ENCODE peak calls at places on chromosomes 12 and 14, in ten cellular contexts. One of them, this sample, is unnamed.
A peak's percentile ranks its signal among the peaks of the same experiment; 100 is the strongest.

GRCh38 chr12:103930787-103931536 is 752 bp downstream of the HSP90B1 start:
- DNase-seq in activated gamma-delta T cell treated with anti-CD3 and anti-CD28 coated beads, Interleukin-2, amount 50 U/mL, for 16 hours: no peak
- DNase-seq in IMR-90: peak; percentile 30
- DNase-seq in T-cell: no peak
- DNase-seq in AG09319: no peak
- DNase-seq in DMS153: no peak
- DNase-seq in activated T-cell treated with anti-CD3 and anti-CD28 coated beads for 1 hour: peak; percentile 4
- DNase-seq in SHP77: no peak
- DNase-seq in glutamatergic neuron: peak; percentile 37
- DNase-seq in ELF-1: peak; percentile 46
- DNase-seq in this sample: no peak

GRCh38 chr12:70367268-70368141 is 1.4 kb downstream of the KCNMB4 start:
- DNase-seq in activated gamma-delta T cell treated with anti-CD3 and anti-CD28 coated beads, Interleukin-2, amount 50 U/mL, for 16 hours: no peak
- DNase-seq in IMR-90: peak; percentile 11
- DNase-seq in T-cell: no peak
- DNase-seq in AG09319: no peak
- DNase-seq in DMS153: no peak
- DNase-seq in activated T-cell treated with anti-CD3 and anti-CD28 coated beads for 1 hour: no peak
- DNase-seq in SHP77: no peak
- DNase-seq in glutamatergic neuron: no peak
- DNase-seq in ELF-1: no peak
- DNase-seq in this sample: no peak

GRCh38 chr14:99522457-99522891 is 41.3 kb downstream of the CCNK start:
- DNase-seq in activated gamma-delta T cell treated with anti-CD3 and anti-CD28 coated beads, Interleukin-2, amount 50 U/mL, for 16 hours: no peak
- DNase-seq in IMR-90: peak; percentile 78
- DNase-seq in T-cell: no peak
- DNase-seq in AG09319: no peak
- DNase-seq in DMS153: no peak
- DNase-seq in activated T-cell treated with anti-CD3 and anti-CD28 coated beads for 1 hour: no peak
- DNase-seq in SHP77: peak; percentile 45
- DNase-seq in glutamatergic neuron: peak; percentile 38
- DNase-seq in ELF-1: peak; percentile 59
- DNase-seq in this sample: no peak

GRCh38 chr12:1594045-1594294 is 411 bp downstream of the FBXL14 start:
- DNase-seq in activated gamma-delta T cell treated with anti-CD3 and anti-CD28 coated beads, Interleukin-2, amount 50 U/mL, for 16 hours: no peak
- DNase-seq in IMR-90: no peak
- DNase-seq in T-cell: no peak
- DNase-seq in AG09319: no peak
- DNase-seq in DMS153: no peak
- DNase-seq in activated T-cell treated with anti-CD3 and anti-CD28 coated beads for 1 hour: peak; percentile 25
- DNase-seq in SHP77: peak; percentile 21
- DNase-seq in glutamatergic neuron: peak; percentile 60
- DNase-seq in ELF-1: no peak
- DNase-seq in this sample: no peak

GRCh38 chr12:459430-460258 is at the start of gene B4GALNT3:
- DNase-seq in activated gamma-delta T cell treated with anti-CD3 and anti-CD28 coated beads, Interleukin-2, amount 50 U/mL, for 16 hours: peak; percentile 7
- DNase-seq in IMR-90: no peak
- DNase-seq in T-cell: no peak
- DNase-seq in AG09319: no peak
- DNase-seq in DMS153: no peak
- DNase-seq in activated T-cell treated with anti-CD3 and anti-CD28 coated beads for 1 hour: peak; percentile 20
- DNase-seq in SHP77: no peak
- DNase-seq in glutamatergic neuron: peak; percentile 67
- DNase-seq in ELF-1: peak; percentile 70
- DNase-seq in this sample: no peak

GRCh38 chr12:131940121-131940520 is 9.6 kb upstream of the EP400 start:
- DNase-seq in activated gamma-delta T cell treated with anti-CD3 and anti-CD28 coated beads, Interleukin-2, amount 50 U/mL, for 16 hours: no peak
- DNase-seq in IMR-90: no peak
- DNase-seq in T-cell: no peak
- DNase-seq in AG09319: no peak
- DNase-seq in DMS153: no peak
- DNase-seq in activated T-cell treated with anti-CD3 and anti-CD28 coated beads for 1 hour: no peak
- DNase-seq in SHP77: no peak
- DNase-seq in glutamatergic neuron: no peak
- DNase-seq in ELF-1: no peak
- DNase-seq in this sample: no peak

GRCh38 chr12:121573949-121574520 is 6.8 kb downstream of the KDM2B start:
- DNase-seq in activated gamma-delta T cell treated with anti-CD3 and anti-CD28 coated beads, Interleukin-2, amount 50 U/mL, for 16 hours: no peak
- DNase-seq in IMR-90: no peak
- DNase-seq in T-cell: no peak
- DNase-seq in AG09319: no peak
- DNase-seq in DMS153: no peak
- DNase-seq in activated T-cell treated with anti-CD3 and anti-CD28 coated beads for 1 hour: no peak
- DNase-seq in SHP77: no peak
- DNase-seq in glutamatergic neuron: no peak
- DNase-seq in ELF-1: no peak
- DNase-seq in this sample: no peak

GRCh38 chr12:49051777-49052438 is 8.7 kb downstream of the KMT2D start:
- DNase-seq in activated gamma-delta T cell treated with anti-CD3 and anti-CD28 coated beads, Interleukin-2, amount 50 U/mL, for 16 hours: no peak
- DNase-seq in IMR-90: no peak
- DNase-seq in T-cell: no peak
- DNase-seq in AG09319: no peak
- DNase-seq in DMS153: no peak
- DNase-seq in activated T-cell treated with anti-CD3 and anti-CD28 coated beads for 1 hour: no peak
- DNase-seq in SHP77: no peak
- DNase-seq in glutamatergic neuron: no peak
- DNase-seq in ELF-1: no peak
- DNase-seq in this sample: no peak

GRCh38 chr14:77830692-77831091 is 30.8 kb downstream of the ADCK1 start:
- DNase-seq in activated gamma-delta T cell treated with anti-CD3 and anti-CD28 coated beads, Interleukin-2, amount 50 U/mL, for 16 hours: no peak
- DNase-seq in IMR-90: no peak
- DNase-seq in T-cell: no peak
- DNase-seq in AG09319: no peak
- DNase-seq in DMS153: no peak
- DNase-seq in activated T-cell treated with anti-CD3 and anti-CD28 coated beads for 1 hour: no peak
- DNase-seq in SHP77: no peak
- DNase-seq in glutamatergic neuron: no peak
- DNase-seq in ELF-1: no peak
- DNase-seq in this sample: no peak

GRCh38 chr12:90065301-90065801 is 356.7 kb upstream of the ATP2B1 start:
- DNase-seq in activated gamma-delta T cell treated with anti-CD3 and anti-CD28 coated beads, Interleukin-2, amount 50 U/mL, for 16 hours: no peak
- DNase-seq in IMR-90: no peak
- DNase-seq in T-cell: no peak
- DNase-seq in AG09319: no peak
- DNase-seq in DMS153: peak; percentile 91
- DNase-seq in activated T-cell treated with anti-CD3 and anti-CD28 coated beads for 1 hour: no peak
- DNase-seq in SHP77: no peak
- DNase-seq in glutamatergic neuron: no peak
- DNase-seq in ELF-1: no peak
- DNase-seq in this sample: no peak

GRCh38 chr12:43501705-43502104 is 50.3 kb downstream of the ADAMTS20 start:
- DNase-seq in activated gamma-delta T cell treated with anti-CD3 and anti-CD28 coated beads, Interleukin-2, amount 50 U/mL, for 16 hours: no peak
- DNase-seq in IMR-90: peak; percentile 34
- DNase-seq in T-cell: no peak
- DNase-seq in AG09319: peak; percentile 2
- DNase-seq in DMS153: no peak
- DNase-seq in activated T-cell treated with anti-CD3 and anti-CD28 coated beads for 1 hour: no peak
- DNase-seq in SHP77: peak; percentile 11
- DNase-seq in glutamatergic neuron: no peak
- DNase-seq in ELF-1: no peak
- DNase-seq in this sample: peak; percentile 11

GRCh38 chr12:27015730-27016076 is 1.5 kb upstream of the TM7SF3 start:
- DNase-seq in activated gamma-delta T cell treated with anti-CD3 and anti-CD28 coated beads, Interleukin-2, amount 50 U/mL, for 16 hours: no peak
- DNase-seq in IMR-90: peak; percentile 56
- DNase-seq in T-cell: no peak
- DNase-seq in AG09319: no peak
- DNase-seq in DMS153: no peak
- DNase-seq in activated T-cell treated with anti-CD3 and anti-CD28 coated beads for 1 hour: no peak
- DNase-seq in SHP77: peak; percentile 50
- DNase-seq in glutamatergic neuron: no peak
- DNase-seq in ELF-1: no peak
- DNase-seq in this sample: no peak

GRCh38 chr12:34601689-34602088 is 579.4 kb downstream of the ALG10 start:
- DNase-seq in activated gamma-delta T cell treated with anti-CD3 and anti-CD28 coated beads, Interleukin-2, amount 50 U/mL, for 16 hours: no peak
- DNase-seq in IMR-90: no peak
- DNase-seq in T-cell: no peak
- DNase-seq in AG09319: no peak
- DNase-seq in DMS153: no peak
- DNase-seq in activated T-cell treated with anti-CD3 and anti-CD28 coated beads for 1 hour: no peak
- DNase-seq in SHP77: no peak
- DNase-seq in glutamatergic neuron: no peak
- DNase-seq in ELF-1: no peak
- DNase-seq in this sample: no peak

GRCh38 chr14:100587763-100588411 is 670 bp upstream of the BEGAIN start:
- DNase-seq in activated gamma-delta T cell treated with anti-CD3 and anti-CD28 coated beads, Interleukin-2, amount 50 U/mL, for 16 hours: no peak
- DNase-seq in IMR-90: no peak
- DNase-seq in T-cell: no peak
- DNase-seq in AG09319: no peak
- DNase-seq in DMS153: no peak
- DNase-seq in activated T-cell treated with anti-CD3 and anti-CD28 coated beads for 1 hour: no peak
- DNase-seq in SHP77: no peak
- DNase-seq in glutamatergic neuron: peak; percentile 24
- DNase-seq in ELF-1: no peak
- DNase-seq in this sample: no peak

GRCh38 chr12:111193511-111193910 is 175.4 kb downstream of the PHETA1 start:
- DNase-seq in activated gamma-delta T cell treated with anti-CD3 and anti-CD28 coated beads, Interleukin-2, amount 50 U/mL, for 16 hours: no peak
- DNase-seq in IMR-90: no peak
- DNase-seq in T-cell: no peak
- DNase-seq in AG09319: no peak
- DNase-seq in DMS153: no peak
- DNase-seq in activated T-cell treated with anti-CD3 and anti-CD28 coated beads for 1 hour: no peak
- DNase-seq in SHP77: no peak
- DNase-seq in glutamatergic neuron: no peak
- DNase-seq in ELF-1: no peak
- DNase-seq in this sample: no peak

GRCh38 chr12:76183459-76184186 is 99.1 kb upstream of the NAP1L1 start:
- DNase-seq in activated gamma-delta T cell treated with anti-CD3 and anti-CD28 coated beads, Interleukin-2, amount 50 U/mL, for 16 hours: no peak
- DNase-seq in IMR-90: peak; percentile 99
- DNase-seq in T-cell: no peak
- DNase-seq in AG09319: peak; percentile 84
- DNase-seq in DMS153: no peak
- DNase-seq in activated T-cell treated with anti-CD3 and anti-CD28 coated beads for 1 hour: no peak
- DNase-seq in SHP77: no peak
- DNase-seq in glutamatergic neuron: no peak
- DNase-seq in ELF-1: no peak
- DNase-seq in this sample: peak; percentile 100

GRCh38 chr14:93047661-93048060 is 68.1 kb downstream of the ITPK1 start:
- DNase-seq in activated gamma-delta T cell treated with anti-CD3 and anti-CD28 coated beads, Interleukin-2, amount 50 U/mL, for 16 hours: no peak
- DNase-seq in IMR-90: no peak
- DNase-seq in T-cell: no peak
- DNase-seq in AG09319: no peak
- DNase-seq in DMS153: no peak
- DNase-seq in activated T-cell treated with anti-CD3 and anti-CD28 coated beads for 1 hour: no peak
- DNase-seq in SHP77: no peak
- DNase-seq in glutamatergic neuron: no peak
- DNase-seq in ELF-1: no peak
- DNase-seq in this sample: no peak

GRCh38 chr14:65424531-65424930 is 12.0 kb downstream of the FUT8 start:
- DNase-seq in activated gamma-delta T cell treated with anti-CD3 and anti-CD28 coated beads, Interleukin-2, amount 50 U/mL, for 16 hours: no peak
- DNase-seq in IMR-90: no peak
- DNase-seq in T-cell: no peak
- DNase-seq in AG09319: no peak
- DNase-seq in DMS153: no peak
- DNase-seq in activated T-cell treated with anti-CD3 and anti-CD28 coated beads for 1 hour: no peak
- DNase-seq in SHP77: no peak
- DNase-seq in glutamatergic neuron: no peak
- DNase-seq in ELF-1: no peak
- DNase-seq in this sample: no peak

GRCh38 chr14:102485693-102486512 is 23.7 kb downstream of the ANKRD9 start:
- DNase-seq in activated gamma-delta T cell treated with anti-CD3 and anti-CD28 coated beads, Interleukin-2, amount 50 U/mL, for 16 hours: no peak
- DNase-seq in IMR-90: no peak
- DNase-seq in T-cell: no peak
- DNase-seq in AG09319: no peak
- DNase-seq in DMS153: no peak
- DNase-seq in activated T-cell treated with anti-CD3 and anti-CD28 coated beads for 1 hour: no peak
- DNase-seq in SHP77: no peak
- DNase-seq in glutamatergic neuron: no peak
- DNase-seq in ELF-1: no peak
- DNase-seq in this sample: no peak

GRCh38 chr12:94174576-94174975 is 26.2 kb downstream of the PLXNC1 start:
- DNase-seq in activated gamma-delta T cell treated with anti-CD3 and anti-CD28 coated beads, Interleukin-2, amount 50 U/mL, for 16 hours: no peak
- DNase-seq in IMR-90: no peak
- DNase-seq in T-cell: peak; percentile 18
- DNase-seq in AG09319: no peak
- DNase-seq in DMS153: no peak
- DNase-seq in activated T-cell treated with anti-CD3 and anti-CD28 coated beads for 1 hour: no peak
- DNase-seq in SHP77: no peak
- DNase-seq in glutamatergic neuron: no peak
- DNase-seq in ELF-1: no peak
- DNase-seq in this sample: no peak

This sample was measured in HS-5.